ENCODE peak calls at places on chromosomes 12 and 14, in six cellular contexts. H, L, P, R, B and I are unnamed samples.
A peak's percentile ranks its signal among the peaks of the same experiment; 100 is the strongest.

GRCh38 chr12:77231548-77231947 is 166.2 kb upstream of the E2F7 start:
- DNase-seq in H (peak; percentile 82), L (peak; percentile 92), P (no peak), R (peak; percentile 63), B (peak; percentile 30), I (peak; percentile 61)

GRCh38 chr12:88579572-88579940 is 715 bp downstream of the KITLG start:
- DNase-seq in H (peak; percentile 67), L (peak; percentile 68), P (peak; percentile 51), R (peak; percentile 56), B (peak; percentile 66), I (peak; percentile 18)

GRCh38 chr14:33777651-33778050 is 173.2 kb downstream of the EGLN3 start:
- DNase-seq in H (no peak), L (no peak), P (no peak), R (no peak), B (no peak), I (no peak)

GRCh38 chr14:61433169-61433568 is 111.8 kb downstream of the PRKCH start:
- DNase-seq in H (no peak), L (no peak), P (no peak), R (no peak), B (no peak), I (no peak)

GRCh38 chr12:94172031-94172430 is 23.7 kb downstream of the PLXNC1 start:
- DNase-seq in H (no peak), L (no peak), P (no peak), R (peak; percentile 24), B (no peak), I (no peak)

GRCh38 chr12:30826276-30826675 is 71.5 kb upstream of the CAPRIN2 start:
- DNase-seq in H (no peak), L (no peak), P (no peak), R (no peak), B (no peak), I (no peak)

GRCh38 chr12:3770891-3771290 is 18.0 kb upstream of the CRACR2A start:
- DNase-seq in H (no peak), L (no peak), P (no peak), R (no peak), B (no peak), I (no peak)

GRCh38 chr14:99687284-99688209 is 3.4 kb downstream of the CYP46A1 start:
- DNase-seq in H (peak; percentile 57), L (no peak), P (no peak), R (no peak), B (no peak), I (no peak)

GRCh38 chr12:80232873-80233272 is 133.5 kb downstream of the OTOGL start:
- DNase-seq in H (no peak), L (no peak), P (no peak), R (no peak), B (no peak), I (no peak)

GRCh38 chr14:69848903-69849391 is 30.3 kb upstream of the SMOC1 start:
- DNase-seq in H (no peak), L (no peak), P (no peak), R (no peak), B (no peak), I (no peak)

GRCh38 chr14:52363001-52363704 is 49.0 kb downstream of the PTGER2 start:
- DNase-seq in H (no peak), L (no peak), P (no peak), R (no peak), B (no peak), I (no peak)

DNA sequence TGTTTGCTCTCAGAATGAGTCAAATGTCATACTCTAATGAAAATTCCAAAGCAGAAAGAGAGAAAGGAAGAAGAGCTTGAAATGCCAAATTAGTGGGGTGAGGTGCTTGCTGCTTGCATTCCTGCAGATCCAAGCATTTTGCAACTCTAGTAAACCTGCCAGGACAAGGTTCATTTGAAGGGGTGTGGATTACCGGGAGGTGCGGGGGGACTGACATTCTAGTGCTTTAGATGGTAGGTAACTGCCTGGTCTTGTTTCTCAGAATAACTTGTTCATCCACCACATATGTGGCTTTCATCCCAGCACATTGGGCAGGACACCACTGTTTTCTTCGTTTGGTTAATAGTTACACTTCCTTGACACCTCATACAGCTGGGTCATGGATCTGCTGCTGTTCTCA is 144.4 kb downstream of the AKAP6 start:
- DNase-seq in H (peak; percentile 78), L (no peak), P (no peak), R (peak; percentile 44), B (no peak), I (peak; percentile 19)
- H3K4me3 ChIP-seq in H (no peak overlapping the region), L (no peak overlapping the region), P (no peak overlapping the region), R (no peak overlapping the region), B (no peak overlapping the region), I (no peak overlapping the region)

GRCh38 chr14:67602071-67602470 is 2.0 kb upstream of the PIGH start:
- DNase-seq in H (no peak), L (no peak), P (no peak), R (no peak), B (no peak), I (no peak)

GRCh38 chr14:67602995-67603545 is 3.0 kb upstream of the PIGH start:
- DNase-seq in H (no peak), L (no peak), P (no peak), R (no peak), B (no peak), I (no peak)

DNA sequence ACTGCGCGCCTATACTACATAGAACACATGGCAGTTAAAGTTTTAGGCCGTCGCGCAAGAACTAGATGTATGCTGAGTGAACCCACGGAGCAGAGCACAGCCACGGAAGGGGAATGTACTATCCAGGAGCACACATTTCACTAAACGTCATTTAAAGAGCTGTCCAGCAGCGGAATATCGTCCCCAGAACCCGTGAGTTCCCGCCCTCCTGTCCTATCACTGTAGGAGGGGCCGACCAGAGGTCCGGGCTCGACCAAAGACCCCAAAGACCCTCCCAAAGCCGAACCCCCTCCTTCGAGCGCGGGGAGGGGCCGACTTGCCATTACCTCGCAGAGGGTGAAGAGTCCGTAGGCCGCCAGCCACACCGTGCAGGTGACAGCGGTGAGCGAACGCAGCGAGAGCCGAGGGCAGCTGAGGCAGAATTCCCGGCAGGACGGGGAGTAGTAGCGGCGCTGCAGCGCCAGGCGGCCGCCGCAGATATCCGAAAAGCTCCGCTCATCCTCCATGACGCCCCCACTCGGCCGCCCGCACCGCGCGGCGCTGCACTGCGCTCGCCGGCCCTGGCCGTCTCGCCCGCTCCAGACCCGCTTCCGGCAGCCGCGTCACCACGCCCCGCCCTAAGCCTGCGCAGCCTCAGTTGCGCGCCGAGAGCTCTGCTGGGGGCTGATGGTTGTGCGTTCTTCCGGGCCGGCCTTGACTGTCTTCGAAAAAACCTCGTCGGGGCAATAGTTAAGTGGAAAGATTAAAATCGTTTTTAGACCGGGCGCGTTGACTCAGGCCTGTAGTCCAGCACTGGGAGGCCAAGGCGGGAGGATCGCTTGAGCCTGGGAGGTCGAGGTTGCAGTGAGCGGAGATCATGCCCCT is at the start of gene PIGH:
- DNase-seq in H (peak; percentile 94), L (peak; percentile 92), P (peak; percentile 91), R (peak; percentile 95), B (peak; percentile 97), I (peak; percentile 75)
- TF ChIP-seq CTCF in H (peak; percentile 56), L (peak; percentile 47), P (peak; percentile 56), R (peak; percentile 63), B (peak; percentile 58), I (peak; percentile 62)

GRCh38 chr12:13947237-13947945 is 34.0 kb downstream of the GRIN2B start:
- DNase-seq in H (no peak), L (no peak), P (no peak), R (no peak), B (no peak), I (no peak)
- TF ChIP-seq EP300 in H (no peak), L (no peak), P (no peak), R (no peak), B (no peak), I (no peak)

DNA sequence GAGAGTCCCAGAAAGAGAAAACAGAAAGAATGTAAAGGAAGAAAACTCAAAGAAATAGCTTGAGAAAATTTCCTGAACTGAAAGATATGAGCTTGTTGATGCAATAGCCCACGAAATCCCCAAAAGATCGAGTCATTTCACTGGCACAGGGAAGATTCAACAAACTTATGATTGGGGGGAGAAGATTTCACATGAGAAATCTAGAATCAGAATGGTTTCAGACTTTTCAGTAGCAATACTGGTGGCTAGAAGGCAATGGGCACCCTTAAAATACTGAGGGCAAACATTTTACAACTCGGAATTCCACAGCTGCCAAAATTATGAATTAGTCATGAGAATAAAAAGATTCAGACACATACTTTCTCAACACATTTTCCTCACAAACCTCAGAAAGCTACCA is 8.9 kb upstream of the KRT7 start:
- DNase-seq in H (no peak), L (no peak), P (no peak), R (no peak), B (no peak), I (no peak)
- H3K4me3 ChIP-seq in H (no peak overlapping the region), L (no peak overlapping the region), P (no peak overlapping the region), R (no peak overlapping the region), B (no peak overlapping the region), I (no peak overlapping the region)

DNA sequence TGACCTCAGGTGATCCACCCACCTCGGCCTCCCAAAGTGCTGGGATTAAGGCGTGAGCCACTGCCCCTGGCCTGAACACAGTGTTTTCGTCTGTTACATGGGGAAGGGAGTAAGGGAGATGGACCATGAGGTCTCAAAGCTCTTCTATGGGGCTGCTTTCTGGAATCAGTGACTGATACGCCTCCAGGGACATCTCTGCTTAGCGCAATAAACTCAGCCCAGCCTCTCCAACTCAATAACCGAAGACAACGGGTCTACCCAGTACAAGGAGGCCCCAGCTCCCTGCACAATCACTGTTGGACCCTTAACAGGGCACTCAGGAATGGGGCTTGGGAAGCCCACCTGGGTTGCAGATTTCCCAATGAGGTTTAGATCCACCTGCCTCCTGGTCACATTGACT is 42.6 kb upstream of the CHGA start:
- DNase-seq in H (no peak), L (no peak), P (no peak), R (no peak), B (no peak), I (no peak)
- TF ChIP-seq CTCF in H (no peak), L (no peak), P (no peak), R (no peak), B (no peak), I (no peak)

DNA sequence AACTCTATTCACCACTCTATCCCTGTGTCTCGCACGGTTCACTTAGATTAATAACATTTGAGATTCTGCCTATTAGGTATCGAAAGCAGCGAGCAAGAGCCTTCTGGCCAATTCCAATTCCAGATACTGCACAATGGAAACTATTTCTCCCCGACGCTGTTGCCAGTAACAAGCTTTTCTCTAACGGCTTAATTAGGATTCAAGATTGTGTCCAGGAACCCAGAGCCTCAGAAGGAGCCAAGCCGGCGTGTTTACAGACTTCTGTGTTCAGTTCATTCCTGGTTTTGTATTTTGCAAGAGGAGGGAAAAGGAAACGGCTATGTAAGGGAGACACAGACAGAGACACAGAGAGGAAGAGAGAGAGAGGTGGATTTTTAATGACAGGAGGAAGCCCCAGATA is 185.6 kb downstream of the DICER1 start:
- DNase-seq in H (peak; percentile 91), L (peak; percentile 44), P (no peak), R (peak; percentile 38), B (no peak), I (peak; percentile 21)
- TF ChIP-seq EP300 in H (peak; percentile 61), L (no peak), P (no peak), R (peak; percentile 94), B (no peak), I (no peak)

DNA sequence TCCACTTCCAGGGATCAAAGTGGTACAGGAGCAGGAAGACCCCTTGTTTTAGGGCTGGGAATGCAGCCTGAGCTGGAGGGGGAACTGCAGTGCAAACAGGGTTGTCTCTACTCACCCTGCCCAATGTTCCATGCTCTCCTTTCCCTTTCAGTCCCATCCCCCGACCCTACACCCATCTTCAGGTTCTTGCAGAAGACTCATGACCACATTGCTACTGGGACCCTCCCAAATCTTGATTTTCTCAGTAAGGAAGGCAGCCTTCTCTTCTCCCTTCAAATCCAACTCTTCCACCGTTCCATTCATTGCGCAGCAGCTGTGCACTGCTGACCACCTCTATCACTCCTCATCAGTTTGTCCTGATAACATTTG is 1.9 kb downstream of the SERPINA11 start:
- DNase-seq in H (no peak), L (no peak), P (no peak), R (no peak), B (no peak), I (no peak)
- H3K4me3 ChIP-seq in H (no peak overlapping the region), L (no peak overlapping the region), P (no peak overlapping the region), R (no peak overlapping the region), B (no peak overlapping the region), I (no peak overlapping the region)